ENCODE peak calls at places on chromosome 6, in seven cellular contexts. O is SK-MEL-5; U is psoas muscle; V is naive thymus-derived CD8-positive, alpha-beta T cell; F is Karpas-422; H is HEK293T; W is aorta. Y is an unnamed sample.

GRCh38 chr6:55101157-55101556 is 73.2 kb upstream of the HCRTR2 start:
- DNase-seq in F (no peak), O (no peak), U (no peak), W (no peak), H (no peak), V (no peak), Y (no peak)

GRCh38 chr6:77445214-77445613 is 18.1 kb downstream of the HTR1B start:
- DNase-seq in U (no peak), H (no peak), W (no peak), V (no peak), O (no peak), F (no peak), Y (no peak)

GRCh38 chr6:56571605-56572004 is 71.1 kb downstream of the DST start:
- DNase-seq in F (no peak), H (no peak), O (no peak), W (no peak), V (no peak), U (no peak), Y (no peak)

GRCh38 chr6:114785235-114786127 is 442.7 kb upstream of the HS3ST5 start:
- DNase-seq in F (no peak), W (no peak), V (no peak), U (no peak), H (no peak), O (no peak), Y (no peak)

GRCh38 chr6:328184-328670 is 35.9 kb downstream of the DUSP22 start:
- DNase-seq in V (no peak), F (no peak), O (no peak), H (no peak), U (peak; percentile 55), W (peak; percentile 74), Y (no peak)

GRCh38 chr6:138572200-138572875 is 73.0 kb upstream of the NHSL1 start:
- DNase-seq in H (peak; percentile 91), F (no peak), W (peak; percentile 62), U (peak; percentile 45), O (peak; percentile 96), V (peak; percentile 4), Y (no peak)

GRCh38 chr6:138798028-138798427 is 2.1 kb downstream of the ECT2L start:
- DNase-seq in O (no peak), V (no peak), H (no peak), F (no peak), W (no peak), U (no peak), Y (no peak)

GRCh38 chr6:20212392-20213111 is at the start of gene MBOAT1:
- DNase-seq in U (peak; percentile 90), W (peak; percentile 95), F (no peak), V (peak; percentile 49), H (peak; percentile 75), O (peak; percentile 95), Y (peak; percentile 77)

GRCh38 chr6:21496275-21496674 is 97.3 kb upstream of the SOX4 start:
- DNase-seq in H (no peak), O (no peak), U (no peak), F (no peak), W (no peak), V (no peak), Y (no peak)

GRCh38 chr6:143513410-143513809 is 1.9 kb upstream of the FUCA2 start:
- DNase-seq in H (peak; percentile 65), W (no peak), U (no peak), F (peak; percentile 59), O (peak; percentile 42), V (no peak), Y (peak; percentile 28)

GRCh38 chr6:129766959-129767728 is 57.2 kb upstream of the ARHGAP18 start:
- DNase-seq in H (peak; percentile 66), W (peak; percentile 51), U (peak; percentile 21), F (no peak), V (peak; percentile 59), O (no peak), Y (peak; percentile 68)

GRCh38 chr6:17015551-17016381 is 86.1 kb upstream of the STMND1 start:
- DNase-seq in V (peak; percentile 67), O (no peak), H (no peak), U (peak; percentile 14), F (no peak), W (peak; percentile 60), Y (peak; percentile 18)

GRCh38 chr6:5677219-5678000 is 329.3 kb downstream of the NRN1 start:
- DNase-seq in H (no peak), W (no peak), V (no peak), F (no peak), U (no peak), O (peak; percentile 40), Y (no peak)